ENCODE peak calls at places on chromosomes 16 and 17, in four cellular contexts. One of them, this sample, is unnamed.

GRCh38 chr17:17139972-17140589 is 66.1 kb downstream of the PLD6 start:
- DNase-seq in HS-5: no peak
- DNase-seq in C1 segment of cervical spinal cord: no peak
- DNase-seq in thoracic aorta: no peak
- DNase-seq in this sample: no peak

GRCh38 chr16:58494981-58495860 is 4.7 kb upstream of the NDRG4 start:
- DNase-seq in HS-5: peak
- DNase-seq in C1 segment of cervical spinal cord: peak
- DNase-seq in thoracic aorta: peak
- DNase-seq in this sample: peak

GRCh38 chr17:62778990-62779681 is 29.0 kb downstream of the MARCHF10 start:
- DNase-seq in HS-5: peak
- DNase-seq in C1 segment of cervical spinal cord: no peak
- DNase-seq in thoracic aorta: no peak
- DNase-seq in this sample: peak

GRCh38 chr16:58280146-58280845 is 14.5 kb downstream of the PRSS54 start:
- DNase-seq in HS-5: no peak
- DNase-seq in C1 segment of cervical spinal cord: no peak
- DNase-seq in thoracic aorta: no peak
- DNase-seq in this sample: no peak

GRCh38 chr17:3603119-3603869 is 5.9 kb downstream of the TRPV1 start:
- DNase-seq in HS-5: peak
- DNase-seq in C1 segment of cervical spinal cord: no peak
- DNase-seq in thoracic aorta: no peak
- DNase-seq in this sample: no peak

GRCh38 chr17:77186141-77186604 is 45.4 kb downstream of the SEC14L1 start:
- DNase-seq in HS-5: no peak
- DNase-seq in C1 segment of cervical spinal cord: no peak
- DNase-seq in thoracic aorta: no peak
- DNase-seq in this sample: no peak

GRCh38 chr17:35804658-35805192 is 4.6 kb upstream of the TAF15 start:
- DNase-seq in HS-5: peak
- DNase-seq in C1 segment of cervical spinal cord: peak
- DNase-seq in thoracic aorta: no peak
- DNase-seq in this sample: no peak

GRCh38 chr16:53084736-53085538 is 30.1 kb downstream of the CHD9 start:
- DNase-seq in HS-5: no peak
- DNase-seq in C1 segment of cervical spinal cord: no peak
- DNase-seq in thoracic aorta: no peak
- DNase-seq in this sample: no peak

GRCh38 chr16:81562926-81563325 is 118.3 kb downstream of the CMIP start:
- DNase-seq in HS-5: no peak
- DNase-seq in C1 segment of cervical spinal cord: no peak
- DNase-seq in thoracic aorta: no peak
- DNase-seq in this sample: no peak

GRCh38 chr16:2471653-2472487 is 773 bp downstream of the NTN3 start:
- DNase-seq in HS-5: no peak
- DNase-seq in C1 segment of cervical spinal cord: no peak
- DNase-seq in thoracic aorta: no peak
- DNase-seq in this sample: no peak

GRCh38 chr17:65588194-65588808 is 26.9 kb upstream of the AXIN2 start:
- DNase-seq in HS-5: no peak
- DNase-seq in C1 segment of cervical spinal cord: no peak
- DNase-seq in thoracic aorta: no peak
- DNase-seq in this sample: no peak

GRCh38 chr16:27798241-27798640 is 248.3 kb downstream of the KATNIP start:
- DNase-seq in HS-5: no peak
- DNase-seq in C1 segment of cervical spinal cord: peak
- DNase-seq in thoracic aorta: no peak
- DNase-seq in this sample: no peak

GRCh38 chr16:52573365-52574104 is 26.6 kb upstream of the TOX3 start:
- DNase-seq in HS-5: no peak
- DNase-seq in C1 segment of cervical spinal cord: no peak
- DNase-seq in thoracic aorta: no peak
- DNase-seq in this sample: no peak

GRCh38 chr17:74567397-74567796 is at the start of gene CD300H:
- DNase-seq in HS-5: no peak
- DNase-seq in C1 segment of cervical spinal cord: no peak
- DNase-seq in thoracic aorta: no peak
- DNase-seq in this sample: no peak

GRCh38 chr17:75059369-75060345 is 12.6 kb downstream of the KCTD2 start:
- DNase-seq in HS-5: no peak
- DNase-seq in C1 segment of cervical spinal cord: peak
- DNase-seq in thoracic aorta: no peak
- DNase-seq in this sample: peak

GRCh38 chr17:30000755-30001257 is 59.4 kb downstream of the EFCAB5 start:
- DNase-seq in HS-5: no peak
- DNase-seq in C1 segment of cervical spinal cord: no peak
- DNase-seq in thoracic aorta: no peak
- DNase-seq in this sample: no peak

GRCh38 chr16:48408688-48409087 is 23.5 kb upstream of the SIAH1 start:
- DNase-seq in HS-5: no peak
- DNase-seq in C1 segment of cervical spinal cord: no peak
- DNase-seq in thoracic aorta: no peak
- DNase-seq in this sample: no peak

GRCh38 chr17:3970668-3971067 is 6.4 kb upstream of the ATP2A3 start:
- DNase-seq in HS-5: no peak
- DNase-seq in C1 segment of cervical spinal cord: no peak
- DNase-seq in thoracic aorta: no peak
- DNase-seq in this sample: no peak

GRCh38 chr17:39485555-39485954 is 24.3 kb downstream of the CDK12 start:
- DNase-seq in HS-5: peak
- DNase-seq in C1 segment of cervical spinal cord: no peak
- DNase-seq in thoracic aorta: no peak
- DNase-seq in this sample: no peak

GRCh38 chr16:2505695-2506094 is 8.1 kb upstream of the ATP6V0C start:
- DNase-seq in HS-5: no peak
- DNase-seq in C1 segment of cervical spinal cord: no peak
- DNase-seq in thoracic aorta: no peak
- DNase-seq in this sample: no peak

GRCh38 chr17:1082579-1082978 is 85.7 kb downstream of the TIMM22 start:
- DNase-seq in HS-5: no peak
- DNase-seq in C1 segment of cervical spinal cord: no peak
- DNase-seq in thoracic aorta: no peak
- DNase-seq in this sample: no peak

GRCh38 chr17:47735139-47735464 is 2.1 kb downstream of the TBX21 start:
- DNase-seq in HS-5: no peak
- DNase-seq in C1 segment of cervical spinal cord: no peak
- DNase-seq in thoracic aorta: no peak
- DNase-seq in this sample: no peak

GRCh38 chr17:50146927-50147640 is 3.4 kb downstream of the PPP1R9B start:
- DNase-seq in HS-5: no peak
- DNase-seq in C1 segment of cervical spinal cord: no peak
- DNase-seq in thoracic aorta: no peak
- DNase-seq in this sample: no peak

GRCh38 chr16:50718061-50718760 is 23.7 kb upstream of the CYLD start:
- DNase-seq in HS-5: no peak
- DNase-seq in C1 segment of cervical spinal cord: no peak
- DNase-seq in thoracic aorta: no peak
- DNase-seq in this sample: no peak

GRCh38 chr16:46929378-46930332 is 43.8 kb downstream of the DNAJA2 start:
- DNase-seq in HS-5: no peak
- DNase-seq in C1 segment of cervical spinal cord: peak
- DNase-seq in thoracic aorta: no peak
- DNase-seq in this sample: peak

GRCh38 chr17:60087882-60088669 is 9.4 kb upstream of the HEATR6 start:
- DNase-seq in HS-5: no peak
- DNase-seq in C1 segment of cervical spinal cord: no peak
- DNase-seq in thoracic aorta: no peak
- DNase-seq in this sample: no peak

GRCh38 chr16:74462361-74462760 is 41.1 kb upstream of the CLEC18B start:
- DNase-seq in HS-5: no peak
- DNase-seq in C1 segment of cervical spinal cord: no peak
- DNase-seq in thoracic aorta: no peak
- DNase-seq in this sample: no peak

GRCh38 chr16:65744401-65744800 is 622.1 kb upstream of the CDH5 start:
- DNase-seq in HS-5: no peak
- DNase-seq in C1 segment of cervical spinal cord: no peak
- DNase-seq in thoracic aorta: no peak
- DNase-seq in this sample: no peak

GRCh38 chr17:78886954-78887353 is 16.0 kb downstream of the CEP295NL start:
- DNase-seq in HS-5: no peak
- DNase-seq in C1 segment of cervical spinal cord: no peak
- DNase-seq in thoracic aorta: no peak
- DNase-seq in this sample: no peak

GRCh38 chr17:51913491-51913890 is 245.0 kb downstream of the CA10 start:
- DNase-seq in HS-5: no peak
- DNase-seq in C1 segment of cervical spinal cord: no peak
- DNase-seq in thoracic aorta: no peak
- DNase-seq in this sample: no peak

GRCh38 chr17:50533720-50534148 is 1.2 kb downstream of the EPN3 start:
- DNase-seq in HS-5: no peak
- DNase-seq in C1 segment of cervical spinal cord: no peak
- DNase-seq in thoracic aorta: no peak
- DNase-seq in this sample: peak

GRCh38 chr17:70767102-70767701 is 597.9 kb downstream of the KCNJ2 start:
- DNase-seq in HS-5: no peak
- DNase-seq in C1 segment of cervical spinal cord: no peak
- DNase-seq in thoracic aorta: no peak
- DNase-seq in this sample: no peak

GRCh38 chr16:50316848-50317630 is 50.7 kb downstream of the ADCY7 start:
- DNase-seq in HS-5: no peak
- DNase-seq in C1 segment of cervical spinal cord: no peak
- DNase-seq in thoracic aorta: no peak
- DNase-seq in this sample: no peak

This sample was measured in uterus.